ENCODE peak calls at places on chromosomes 11 and 22, in six cellular contexts. One of them, this sample, is unnamed. For H4K20me1, the result is how much of the 10 kb centered on the place peaks cover.

GRCh38 chr11:74687237-74688005 is 43.8 kb downstream of the CHRDL2 start:
- DNase-seq in HCT116: no peak
- DNase-seq in H1: no peak
- DNase-seq in fibroblast of lung: peak
- DNase-seq in mammary epithelial cell: no peak
- DNase-seq in neural progenitor cell: no peak
- DNase-seq in this sample: no peak

GRCh38 chr11:20011294-20011951 is 148.9 kb downstream of the DBX1 start:
- DNase-seq in fibroblast of lung: peak
- DNase-seq in neural progenitor cell: no peak
- DNase-seq in mammary epithelial cell: peak
- DNase-seq in H1: no peak
- DNase-seq in HCT116: no peak
- DNase-seq in this sample: no peak

GRCh38 chr11:70115778-70116177 is 37.7 kb downstream of the ANO1 start:
- DNase-seq in fibroblast of lung: no peak
- DNase-seq in mammary epithelial cell: no peak
- DNase-seq in H1: no peak
- DNase-seq in neural progenitor cell: no peak
- DNase-seq in HCT116: no peak
- DNase-seq in this sample: no peak

GRCh38 chr11:32118025-32118974 is 27.4 kb downstream of the RCN1 start:
- DNase-seq in mammary epithelial cell: peak
- DNase-seq in fibroblast of lung: peak
- DNase-seq in neural progenitor cell: no peak
- DNase-seq in HCT116: peak
- DNase-seq in H1: no peak
- DNase-seq in this sample: no peak

GRCh38 chr11:62011881-62012280 is 44.4 kb upstream of the FTH1 start:
- DNase-seq in H1: no peak
- DNase-seq in HCT116: no peak
- DNase-seq in fibroblast of lung: no peak
- DNase-seq in neural progenitor cell: no peak
- DNase-seq in mammary epithelial cell: no peak
- DNase-seq in this sample: no peak

GRCh38 chr22:18973264-18974031 is 37.4 kb upstream of the PRODH start:
- DNase-seq in mammary epithelial cell: no peak
- DNase-seq in fibroblast of lung: no peak
- DNase-seq in neural progenitor cell: peak
- DNase-seq in HCT116: no peak
- DNase-seq in H1: no peak
- DNase-seq in this sample: no peak

GRCh38 chr22:32502346-32502745 is 27.7 kb downstream of the FBXO7 start:
- DNase-seq in HCT116: no peak
- DNase-seq in neural progenitor cell: peak
- DNase-seq in fibroblast of lung: no peak
- DNase-seq in H1: no peak
- DNase-seq in mammary epithelial cell: no peak
- DNase-seq in this sample: peak

GRCh38 chr11:58513747-58514367 is 6.0 kb upstream of the OR5B21 start:
- DNase-seq in neural progenitor cell: peak
- DNase-seq in fibroblast of lung: peak
- DNase-seq in HCT116: peak
- DNase-seq in mammary epithelial cell: peak
- DNase-seq in H1: peak
- DNase-seq in this sample: peak

GRCh38 chr11:32962016-32962415 is 53.7 kb upstream of the DEPDC7 start:
- DNase-seq in neural progenitor cell: no peak
- DNase-seq in HCT116: no peak
- DNase-seq in fibroblast of lung: peak
- DNase-seq in H1: no peak
- DNase-seq in mammary epithelial cell: no peak
- DNase-seq in this sample: no peak

GRCh38 chr22:33969052-33969451 is 48.8 kb upstream of the LARGE1 start:
- DNase-seq in H1: no peak
- DNase-seq in mammary epithelial cell: peak
- DNase-seq in neural progenitor cell: no peak
- DNase-seq in HCT116: no peak
- DNase-seq in fibroblast of lung: no peak
- DNase-seq in this sample: no peak

GRCh38 chr22:25742918-25743708 is 1.1 kb downstream of the MYO18B start:
- DNase-seq in H1: no peak
- DNase-seq in fibroblast of lung: no peak
- DNase-seq in HCT116: no peak
- DNase-seq in mammary epithelial cell: no peak
- DNase-seq in neural progenitor cell: no peak
- DNase-seq in this sample: no peak

GRCh38 chr11:7501894-7502293 is 11.9 kb upstream of the PPFIBP2 start:
- DNase-seq in mammary epithelial cell: no peak
- DNase-seq in fibroblast of lung: no peak
- DNase-seq in neural progenitor cell: no peak
- DNase-seq in H1: no peak
- DNase-seq in HCT116: no peak
- DNase-seq in this sample: no peak

GRCh38 chr11:64742940-64743590 is 877 bp downstream of the RASGRP2 start:
- DNase-seq in mammary epithelial cell: peak
- DNase-seq in HCT116: no peak
- DNase-seq in fibroblast of lung: no peak
- DNase-seq in neural progenitor cell: peak
- DNase-seq in H1: peak
- DNase-seq in this sample: peak

GRCh38 chr22:49964136-49964492 is 3.5 kb downstream of the PIM3 start:
- DNase-seq in H1: no peak
- DNase-seq in HCT116: no peak
- DNase-seq in neural progenitor cell: no peak
- DNase-seq in fibroblast of lung: no peak
- DNase-seq in mammary epithelial cell: no peak
- DNase-seq in this sample: no peak

GRCh38 chr11:87203907-87204602 is 166.3 kb downstream of the TMEM135 start:
- DNase-seq in H1: no peak
- DNase-seq in fibroblast of lung: no peak
- DNase-seq in mammary epithelial cell: no peak
- DNase-seq in HCT116: no peak
- DNase-seq in neural progenitor cell: no peak
- DNase-seq in this sample: no peak

GRCh38 chr11:8017071-8017470 is 29.9 kb downstream of the EIF3F start:
- DNase-seq in mammary epithelial cell: no peak
- DNase-seq in neural progenitor cell: no peak
- DNase-seq in H1: peak
- DNase-seq in HCT116: no peak
- DNase-seq in fibroblast of lung: no peak
- DNase-seq in this sample: peak

GRCh38 chr22:47006869-47007268 is 244.4 kb downstream of the TBC1D22A start:
- DNase-seq in H1: no peak
- DNase-seq in HCT116: no peak
- DNase-seq in mammary epithelial cell: no peak
- DNase-seq in fibroblast of lung: no peak
- DNase-seq in neural progenitor cell: no peak
- DNase-seq in this sample: no peak

GRCh38 chr22:19239464-19239863 is 52.1 kb downstream of the CLTCL1 start:
- DNase-seq in mammary epithelial cell: no peak
- DNase-seq in H1: no peak
- DNase-seq in neural progenitor cell: no peak
- DNase-seq in HCT116: no peak
- DNase-seq in fibroblast of lung: no peak
- DNase-seq in this sample: no peak

GRCh38 chr11:134634897-134635831 is 223.1 kb upstream of the B3GAT1 start:
- DNase-seq in mammary epithelial cell: no peak
- DNase-seq in H1: no peak
- DNase-seq in fibroblast of lung: no peak
- DNase-seq in neural progenitor cell: peak
- DNase-seq in HCT116: no peak
- DNase-seq in this sample: no peak

GRCh38 chr11:128686745-128687177 is 7.1 kb upstream of the FLI1 start:
- DNase-seq in fibroblast of lung: peak
- DNase-seq in HCT116: no peak
- DNase-seq in mammary epithelial cell: peak
- DNase-seq in H1: peak
- DNase-seq in neural progenitor cell: peak
- DNase-seq in this sample: peak

GRCh38 chr11:134272381-134273316 is 3.5 kb upstream of the GLB1L3 start:
- DNase-seq in H1: peak
- DNase-seq in HCT116: no peak
- DNase-seq in mammary epithelial cell: no peak
- DNase-seq in neural progenitor cell: peak
- DNase-seq in fibroblast of lung: no peak
- DNase-seq in this sample: peak

GRCh38 chr11:122703541-122704272 is 48.2 kb downstream of the UBASH3B start:
- DNase-seq in fibroblast of lung: peak
- DNase-seq in HCT116: no peak
- DNase-seq in H1: no peak
- DNase-seq in neural progenitor cell: no peak
- DNase-seq in mammary epithelial cell: no peak
- DNase-seq in this sample: no peak

DNA sequence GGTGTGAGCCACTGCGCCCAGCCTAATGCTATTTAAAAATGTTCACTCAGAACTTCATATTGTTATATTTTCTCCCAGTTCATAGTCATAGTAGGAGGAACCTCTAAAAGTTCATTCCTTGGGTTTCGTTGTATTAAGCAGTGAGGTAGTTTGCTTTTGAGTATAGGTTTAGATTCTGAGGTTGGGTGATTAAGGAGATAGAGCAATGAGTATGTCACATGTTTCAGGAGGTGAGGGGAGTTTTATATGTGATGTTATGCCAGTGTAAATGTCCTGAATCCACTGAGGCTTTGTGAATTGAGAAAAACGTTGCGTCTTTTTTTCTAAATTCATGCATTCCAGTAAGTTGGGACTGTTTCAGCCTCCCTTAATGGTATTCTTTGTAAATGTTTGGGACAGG is 4.2 kb downstream of the UBE2L3 start:
- DNase-seq in mammary epithelial cell: no peak
- DNase-seq in fibroblast of lung: no peak
- DNase-seq in H1: no peak
- DNase-seq in neural progenitor cell: no peak
- DNase-seq in HCT116: no peak
- DNase-seq in this sample: no peak
- H4K20me1 ChIP-seq in mammary epithelial cell: under half
- H4K20me1 ChIP-seq in fibroblast of lung: under half
- H4K20me1 ChIP-seq in H1: under half
- H4K20me1 ChIP-seq in neural progenitor cell: half or more
- H4K20me1 ChIP-seq in HCT116: under half
- H4K20me1 ChIP-seq in this sample: under half

GRCh38 chr11:68948948-68949347 is 31.8 kb downstream of the MRGPRD start:
- DNase-seq in mammary epithelial cell: no peak
- DNase-seq in fibroblast of lung: peak
- DNase-seq in neural progenitor cell: no peak
- DNase-seq in HCT116: no peak
- DNase-seq in H1: no peak
- DNase-seq in this sample: no peak
- H4K20me1 ChIP-seq in mammary epithelial cell: under half
- H4K20me1 ChIP-seq in fibroblast of lung: under half
- H4K20me1 ChIP-seq in neural progenitor cell: under half
- H4K20me1 ChIP-seq in HCT116: under half
- H4K20me1 ChIP-seq in H1: under half
- H4K20me1 ChIP-seq in this sample: under half

GRCh38 chr11:83034673-83035014 is 37.1 kb downstream of the RAB30 start:
- DNase-seq in H1: no peak
- DNase-seq in HCT116: no peak
- DNase-seq in neural progenitor cell: no peak
- DNase-seq in mammary epithelial cell: no peak
- DNase-seq in fibroblast of lung: no peak
- DNase-seq in this sample: no peak
- H4K20me1 ChIP-seq in H1: under half
- H4K20me1 ChIP-seq in HCT116: under half
- H4K20me1 ChIP-seq in neural progenitor cell: under half
- H4K20me1 ChIP-seq in mammary epithelial cell: under half
- H4K20me1 ChIP-seq in fibroblast of lung: under half
- H4K20me1 ChIP-seq in this sample: under half

DNA sequence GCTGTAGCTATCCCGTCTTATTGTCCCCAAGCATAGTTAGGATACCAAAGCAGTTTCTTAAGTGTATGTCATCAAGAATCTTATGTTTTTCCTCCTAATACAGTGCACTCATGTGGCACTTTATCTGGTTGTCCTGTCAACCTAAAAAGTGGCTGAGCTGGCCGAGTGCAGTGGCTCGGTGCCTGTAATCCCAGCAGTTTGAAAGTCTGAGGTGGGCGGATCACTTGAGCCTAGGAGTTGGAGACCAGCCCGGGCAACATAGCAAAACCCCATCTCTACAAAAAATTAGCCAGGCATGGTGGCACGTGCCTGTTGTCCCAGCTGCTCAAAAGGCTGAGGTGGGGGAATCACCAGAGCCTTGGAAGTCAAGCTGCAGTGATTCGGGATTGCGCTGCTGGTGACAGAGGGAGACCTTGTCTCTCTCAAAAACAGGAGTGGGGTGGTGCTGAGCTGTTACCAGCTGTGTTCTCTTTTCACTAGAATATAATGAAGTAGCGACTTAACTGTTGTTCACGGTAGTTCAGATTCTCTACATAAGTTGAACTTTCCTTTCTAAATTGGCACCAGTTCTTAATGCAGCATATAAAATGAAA is 48.1 kb downstream of the EP300 start:
- DNase-seq in mammary epithelial cell: no peak
- DNase-seq in HCT116: no peak
- DNase-seq in neural progenitor cell: no peak
- DNase-seq in fibroblast of lung: peak
- DNase-seq in H1: no peak
- DNase-seq in this sample: no peak
- H4K20me1 ChIP-seq in mammary epithelial cell: under half
- H4K20me1 ChIP-seq in HCT116: under half
- H4K20me1 ChIP-seq in neural progenitor cell: under half
- H4K20me1 ChIP-seq in fibroblast of lung: under half
- H4K20me1 ChIP-seq in H1: under half
- H4K20me1 ChIP-seq in this sample: under half

This sample was measured in H9.